ENCODE peak calls at places on chromosomes 16 and 17, in seven cellular contexts. Y, C, G, S, O, L and U are unnamed samples.

GRCh38 chr17:80970044-80970761 is 21.4 kb upstream of the CHMP6 start:
- DNase-seq in G (peak), Y (no peak), O (peak), S (no peak), L (peak), C (no peak), U (peak)

GRCh38 chr17:38564869-38565268 is 40.9 kb downstream of the SRCIN1 start:
- DNase-seq in L (no peak), C (no peak), O (no peak), S (no peak), G (no peak), Y (no peak), U (no peak)

GRCh38 chr16:55569025-55569424 is 2.5 kb downstream of the CAPNS2 start:
- DNase-seq in S (no peak), C (no peak), L (no peak), G (peak), O (no peak), Y (no peak), U (no peak)

GRCh38 chr17:63587770-63588169 is 12.9 kb upstream of the TACO1 start:
- DNase-seq in Y (no peak), O (no peak), S (no peak), C (no peak), G (no peak), L (no peak), U (no peak)

GRCh38 chr17:2478446-2478845 is 33.2 kb downstream of the METTL16 start:
- DNase-seq in O (no peak), G (no peak), Y (no peak), L (no peak), S (no peak), C (no peak), U (no peak)

GRCh38 chr17:82148011-82148410 is 50.0 kb upstream of the FASN start:
- DNase-seq in G (no peak), L (no peak), S (no peak), C (no peak), Y (no peak), O (no peak), U (no peak)

GRCh38 chr17:59038734-59039133 is 67.9 kb downstream of the TRIM37 start:
- DNase-seq in Y (no peak), L (peak), G (no peak), O (no peak), C (no peak), S (no peak), U (no peak)

GRCh38 chr17:56289321-56289720 is 136.0 kb downstream of the ANKFN1 start:
- DNase-seq in G (no peak), C (no peak), S (no peak), Y (no peak), O (no peak), L (no peak), U (no peak)

GRCh38 chr16:28943281-28943680 is 7.5 kb upstream of the NFATC2IP start:
- DNase-seq in L (no peak), G (peak), S (no peak), Y (no peak), C (no peak), O (no peak), U (no peak)

GRCh38 chr16:76193851-76194620 is 83.2 kb upstream of the CNTNAP4 start:
- DNase-seq in S (no peak), L (peak), Y (no peak), O (no peak), G (no peak), C (no peak), U (peak)

GRCh38 chr16:8660841-8661301 is 13.5 kb upstream of the ABAT start:
- DNase-seq in G (peak), O (peak), S (no peak), L (peak), C (no peak), Y (peak), U (peak)

GRCh38 chr17:64706224-64707076 is 44.3 kb upstream of the SMURF2 start:
- DNase-seq in G (peak), C (no peak), Y (peak), S (no peak), O (no peak), L (no peak), U (peak)

GRCh38 chr16:82152641-82153094 is 17.4 kb downstream of the MPHOSPH6 start:
- DNase-seq in C (no peak), S (no peak), G (no peak), Y (peak), L (peak), O (no peak), U (no peak)

GRCh38 chr16:73558219-73558618 is 510.3 kb upstream of the ZFHX3 start:
- DNase-seq in S (no peak), O (no peak), C (no peak), Y (no peak), G (no peak), L (no peak), U (no peak)

GRCh38 chr17:40311575-40311974 is 2.6 kb downstream of the RARA start:
- DNase-seq in G (peak), L (peak), Y (peak), S (no peak), C (no peak), O (no peak), U (no peak)

GRCh38 chr16:49473773-49474172 is 100.2 kb downstream of the C16orf78 start:
- DNase-seq in L (no peak), S (no peak), G (no peak), C (no peak), Y (no peak), O (no peak), U (no peak)

GRCh38 chr16:73171380-73171779 is 123.5 kb upstream of the ZFHX3 start:
- DNase-seq in Y (no peak), G (no peak), C (no peak), S (no peak), L (no peak), O (no peak), U (no peak)

GRCh38 chr17:6420173-6420641 is 14.7 kb downstream of the AIPL1 start:
- DNase-seq in C (no peak), L (peak), G (no peak), S (no peak), O (no peak), Y (no peak), U (peak)

GRCh38 chr17:5135726-5136579 is 20.1 kb downstream of the USP6 start:
- DNase-seq in O (no peak), L (no peak), C (no peak), S (no peak), Y (no peak), G (no peak), U (no peak)

GRCh38 chr16:78256686-78257375 is 157.4 kb downstream of the WWOX start:
- DNase-seq in Y (no peak), S (no peak), O (no peak), L (no peak), C (no peak), G (no peak), U (no peak)

GRCh38 chr17:50687200-50688066 is 20.3 kb downstream of the ANKRD40 start:
- DNase-seq in C (no peak), L (peak), Y (no peak), S (no peak), O (no peak), G (no peak), U (no peak)

GRCh38 chr17:35726609-35727460 is 4.6 kb upstream of the RASL10B start:
- DNase-seq in S (no peak), C (no peak), G (peak), Y (peak), O (no peak), L (peak), U (peak)

GRCh38 chr17:40541060-40541872 is 24.0 kb downstream of the CCR7 start:
- DNase-seq in G (no peak), Y (no peak), O (no peak), S (no peak), L (no peak), C (no peak), U (no peak)

GRCh38 chr17:33976816-33977215 is 278.3 kb upstream of the CCL2 start:
- DNase-seq in S (no peak), C (no peak), O (no peak), G (no peak), L (no peak), Y (no peak), U (no peak)

GRCh38 chr17:5097101-5097834 is 14.4 kb downstream of the ZNF232 start:
- DNase-seq in Y (peak), L (peak), C (no peak), O (no peak), S (peak), G (no peak), U (peak)

GRCh38 chr16:66590322-66590721 is 11.1 kb downstream of the CMTM2 start:
- DNase-seq in S (no peak), Y (no peak), G (no peak), L (no peak), O (no peak), C (no peak), U (no peak)

GRCh38 chr16:73231969-73232554 is 184.1 kb upstream of the ZFHX3 start:
- DNase-seq in Y (no peak), L (no peak), S (no peak), G (no peak), C (no peak), O (no peak), U (no peak)